ENCODE peak calls at places on chromosomes 6 and 20, in six cellular contexts. V is H1, T is stomach, H is endothelial cell of umbilical vein, X is breast epithelium, S is GM12878. C is an unnamed sample.

GRCh38 chr6:142856857-142857608 is 87.9 kb downstream of the HIVEP2 start:
- DNase-seq in V (no peak), T (no peak), H (no peak), X (no peak), S (no peak), C (no peak)

GRCh38 chr6:39823187-39823815 is 31.1 kb downstream of the DAAM2 start:
- DNase-seq in V (no peak), T (no peak), H (no peak), X (no peak), S (no peak), C (no peak)

GRCh38 chr6:47292944-47293343 is 16.8 kb downstream of the TNFRSF21 start:
- DNase-seq in V (no peak), T (no peak), H (peak; percentile 34), X (no peak), S (no peak), C (no peak)

GRCh38 chr20:50259705-50260479 is 69.3 kb downstream of the CEBPB start:
- DNase-seq in V (no peak), T (no peak), H (no peak), X (no peak), S (no peak), C (no peak)

GRCh38 chr20:14562976-14563375 is 225.6 kb upstream of the FLRT3 start:
- DNase-seq in V (no peak), T (no peak), H (no peak), X (no peak), S (no peak), C (no peak)

GRCh38 chr20:50886184-50886790 is 45.0 kb downstream of the ADNP start:
- DNase-seq in V (no peak), T (no peak), H (no peak), X (no peak), S (no peak), C (no peak)

GRCh38 chr6:5079692-5080091 is 5.4 kb upstream of the PPP1R3G start:
- DNase-seq in V (no peak), T (no peak), H (no peak), X (no peak), S (no peak), C (no peak)

GRCh38 chr6:141421378-141421777 is 711.3 kb upstream of the GJE1 start:
- DNase-seq in V (no peak), T (no peak), H (peak; percentile 14), X (no peak), S (no peak), C (no peak)

GRCh38 chr6:28171271-28171670 is 29.6 kb downstream of the ZKSCAN8 start:
- DNase-seq in V (no peak), T (no peak), H (no peak), X (no peak), S (no peak), C (no peak)

GRCh38 chr6:139539852-139540251 is 165.4 kb upstream of the CITED2 start:
- DNase-seq in V (no peak), T (peak; percentile 50), H (peak; percentile 13), X (no peak), S (no peak), C (no peak)

GRCh38 chr6:170403451-170403850 is 96.9 kb downstream of the FAM120B start:
- DNase-seq in V (no peak), T (no peak), H (no peak), X (no peak), S (no peak), C (no peak)

GRCh38 chr20:59300341-59301081 is at the start of gene EDN3:
- DNase-seq in V (peak; percentile 65), T (no peak), H (no peak), X (no peak), S (no peak), C (no peak)

GRCh38 chr6:126643352-126643751 is 303.4 kb downstream of the CENPW start:
- DNase-seq in V (no peak), T (no peak), H (no peak), X (no peak), S (no peak), C (no peak)

GRCh38 chr20:49878977-49879376 is 36.4 kb downstream of the SPATA2 start:
- DNase-seq in V (no peak), T (no peak), H (no peak), X (no peak), S (no peak), C (no peak)

GRCh38 chr6:89324304-89324703 is 9.2 kb upstream of the GABRR2 start:
- DNase-seq in V (no peak), T (no peak), H (no peak), X (no peak), S (no peak), C (no peak)

GRCh38 chr6:121437861-121438651 is 2.6 kb downstream of the GJA1 start:
- DNase-seq in V (no peak), T (no peak), H (peak; percentile 74), X (no peak), S (no peak), C (no peak)

GRCh38 chr6:151440930-151441329 is 11.0 kb downstream of the RMND1 start:
- DNase-seq in V (no peak), T (no peak), H (peak; percentile 30), X (no peak), S (no peak), C (no peak)

GRCh38 chr6:89066929-89067646 is 13.5 kb upstream of the PNRC1 start:
- DNase-seq in V (no peak), T (no peak), H (no peak), X (no peak), S (no peak), C (no peak)

GRCh38 chr6:7047966-7048365 is 59.8 kb upstream of the RREB1 start:
- DNase-seq in V (no peak), T (no peak), H (no peak), X (no peak), S (no peak), C (no peak)

GRCh38 chr6:20699402-20699801 is 165.1 kb downstream of the CDKAL1 start:
- DNase-seq in V (no peak), T (no peak), H (no peak), X (no peak), S (no peak), C (no peak)

GRCh38 chr20:62550087-62550565 is 74.3 kb upstream of the GATA5 start:
- DNase-seq in V (no peak), T (no peak), H (no peak), X (no peak), S (no peak), C (no peak)

GRCh38 chr20:22408521-22409402 is 175.6 kb downstream of the FOXA2 start:
- DNase-seq in V (no peak), T (no peak), H (no peak), X (no peak), S (no peak), C (no peak)

GRCh38 chr20:45538209-45538798 is 978 bp downstream of the WFDC6 start:
- DNase-seq in V (peak; percentile 65), T (no peak), H (no peak), X (no peak), S (no peak), C (no peak)

GRCh38 chr20:62745279-62745958 is 36.8 kb downstream of the NTSR1 start:
- DNase-seq in V (no peak), T (no peak), H (no peak), X (no peak), S (no peak), C (no peak)

GRCh38 chr6:36445651-36446050 is 2.9 kb downstream of the KCTD20 start:
- DNase-seq in V (no peak), T (no peak), H (peak; percentile 12), X (no peak), S (no peak), C (no peak)

GRCh38 chr20:44625361-44625760 is 26.1 kb downstream of the ADA start:
- DNase-seq in V (no peak), T (no peak), H (no peak), X (no peak), S (no peak), C (no peak)

GRCh38 chr6:50091641-50092040 is 41.9 kb upstream of the DEFB112 start:
- DNase-seq in V (no peak), T (no peak), H (no peak), X (no peak), S (no peak), C (no peak)

GRCh38 chr20:38255389-38255788 is 5.1 kb downstream of the KIAA1755 start:
- DNase-seq in V (no peak), T (no peak), H (no peak), X (no peak), S (no peak), C (no peak)
- TF ChIP-seq POLR2AphosphoS5 in V (no peak), T (no peak), H (no peak), X (no peak), S (no peak), C (no peak)

GRCh38 chr6:37713529-37714119 is 15.9 kb upstream of the MDGA1 start:
- DNase-seq in V (no peak), T (no peak), H (no peak), X (no peak), S (no peak), C (no peak)
- TF ChIP-seq POLR2A in V (no peak), T (no peak), H (no peak), X (no peak), S (no peak), C (no peak)

GRCh38 chr6:34526992-34527728 is 29.0 kb downstream of the SPDEF start:
- DNase-seq in V (peak; percentile 96), T (peak; percentile 98), H (peak; percentile 89), X (peak; percentile 96), S (peak; percentile 54), C (peak; percentile 97)
- TF ChIP-seq POLR2AphosphoS5 in V (peak; percentile 75), T (no peak), H (peak; percentile 42), X (no peak), S (no peak), C (no peak)

GRCh38 chr6:146859206-146859605 is 260.4 kb downstream of the ADGB start:
- DNase-seq in V (no peak), T (no peak), H (no peak), X (no peak), S (no peak), C (no peak)

GRCh38 chr6:146856296-146856695 is 257.5 kb downstream of the ADGB start:
- DNase-seq in V (no peak), T (no peak), H (no peak), X (no peak), S (no peak), C (no peak)

GRCh38 chr6:146857960-146858308 is 259.2 kb downstream of the ADGB start:
- DNase-seq in V (peak; percentile 51), T (no peak), H (no peak), X (no peak), S (no peak), C (no peak)

GRCh38 chr6:146855889-146856288 is 257.1 kb downstream of the ADGB start:
- DNase-seq in V (no peak), T (no peak), H (no peak), X (no peak), S (no peak), C (no peak)

DNA sequence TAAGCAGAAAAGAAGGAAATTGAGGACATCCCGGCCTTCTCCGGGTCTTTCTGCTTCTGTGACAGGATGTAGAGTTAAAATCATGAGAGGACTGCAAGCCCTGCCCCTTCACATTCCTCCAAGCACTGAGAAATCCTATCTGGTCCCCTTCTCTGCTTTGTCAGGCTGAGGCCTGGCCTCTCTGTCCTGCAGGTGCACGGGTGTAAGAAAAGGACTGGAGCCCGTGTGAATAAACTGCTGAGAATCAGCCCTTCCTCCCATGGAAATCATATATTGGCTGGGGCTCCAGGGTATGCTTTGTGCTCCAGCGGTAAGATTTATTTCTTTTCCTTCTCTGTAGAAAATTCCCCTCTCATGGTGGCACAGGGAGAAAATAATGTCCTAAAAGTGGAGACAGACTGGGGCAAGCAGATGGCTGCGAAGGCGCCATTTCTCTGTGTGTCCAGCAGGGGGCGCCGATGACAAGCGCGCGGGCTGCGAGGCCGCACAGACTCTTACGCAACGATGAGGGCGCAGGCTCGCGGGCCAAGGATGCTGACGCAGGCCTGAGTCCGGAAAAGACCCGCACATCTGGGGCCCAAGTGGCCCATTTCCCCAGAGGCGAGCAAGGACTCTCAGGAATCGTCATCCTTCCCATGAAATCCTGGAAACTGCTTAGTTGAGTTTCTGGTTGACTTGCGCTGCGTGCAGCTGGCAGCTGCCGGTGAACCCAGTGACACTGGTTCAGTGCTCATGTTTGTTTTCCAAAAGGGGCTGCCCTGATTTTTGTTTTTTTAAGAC is 258.6 kb downstream of the ADGB start:
- DNase-seq in V (peak; percentile 87), T (peak; percentile 85), H (peak; percentile 77), X (peak; percentile 81), S (no peak), C (peak; percentile 39)
- TF ChIP-seq POLR2A in V (no peak), T (no peak), H (no peak), X (no peak), S (no peak), C (no peak)

C was measured in GM12892.